ENCODE peak calls at places on chromosomes 1 and 21, in ten cellular contexts. Y is amniotic stem cell; J is AG09309; V is fibroblast of lung; L is HCEC 1CT; Z is stimulated activated CD4-positive, alpha-beta T cell treated with anti-CD3 and anti-CD28 coated beads, TNF-alpha, amount 100 ng/mL, for 4 hours; Q is AG04449; X is ELR; C is sciatic nerve; E is G401. P is an unnamed sample.

GRCh38 chr1:87888456-87888855 is 559.8 kb downstream of the LMO4 start:
- DNase-seq in Y (no peak), J (peak; percentile 48), V (peak; percentile 38), L (no peak), Z (no peak), Q (peak; percentile 19), X (no peak), C (no peak), E (no peak), P (no peak)

GRCh38 chr21:33734818-33735217 is 92.5 kb downstream of the ITSN1 start:
- DNase-seq in Y (no peak), J (no peak), V (no peak), L (no peak), Z (no peak), Q (no peak), X (no peak), C (no peak), E (no peak), P (no peak)

GRCh38 chr1:185632659-185633428 is 101.3 kb upstream of the HMCN1 start:
- DNase-seq in Y (no peak), J (peak; percentile 88), V (peak; percentile 89), L (no peak), Z (no peak), Q (peak; percentile 60), X (no peak), C (no peak), E (no peak), P (no peak)

GRCh38 chr1:55793856-55794255 is 578.7 kb upstream of the USP24 start:
- DNase-seq in Y (no peak), J (no peak), V (no peak), L (no peak), Z (no peak), Q (no peak), X (no peak), C (no peak), E (no peak), P (no peak)

GRCh38 chr1:7620196-7620595 is 150.9 kb upstream of the VAMP3 start:
- DNase-seq in Y (no peak), J (no peak), V (no peak), L (no peak), Z (no peak), Q (no peak), X (no peak), C (peak; percentile 9), E (no peak), P (no peak)

GRCh38 chr1:203038217-203038741 is 12.0 kb downstream of the PPFIA4 start:
- DNase-seq in Y (peak; percentile 59), J (peak; percentile 66), V (peak; percentile 85), L (peak; percentile 74), Z (no peak), Q (peak; percentile 29), X (peak; percentile 60), C (peak; percentile 51), E (peak; percentile 83), P (no peak)

GRCh38 chr1:87449348-87449963 is 120.8 kb downstream of the LMO4 start:
- DNase-seq in Y (no peak), J (no peak), V (peak; percentile 11), L (no peak), Z (no peak), Q (no peak), X (no peak), C (no peak), E (no peak), P (no peak)

GRCh38 chr21:28704746-28705145 is 287.9 kb downstream of the LTN1 start:
- DNase-seq in Y (no peak), J (no peak), V (peak; percentile 24), L (no peak), Z (no peak), Q (no peak), X (no peak), C (no peak), E (peak; percentile 65), P (no peak)

GRCh38 chr1:101929343-101929742 is 67.4 kb downstream of the OLFM3 start:
- DNase-seq in Y (no peak), J (no peak), V (no peak), L (no peak), Z (no peak), Q (no peak), X (no peak), C (no peak), E (peak; percentile 40), P (no peak)

GRCh38 chr21:44571844-44572782 is 1.4 kb upstream of the KRTAP10-4 start:
- DNase-seq in Y (no peak), J (no peak), V (no peak), L (no peak), Z (no peak), Q (no peak), X (no peak), C (peak; percentile 44), E (no peak), P (no peak)

P was measured in DND-41.